ENCODE peak calls at places on chromosomes 3 and 15, in seven cellular contexts. A is CD4-positive, alpha-beta memory T cell; Q is SK-MEL-5; T is activated T-helper 2 cell treated with anti-CD3 and anti-CD28 coated beads, Interferon-gamma antibody, Interleukin-2, Interleukin-4, amounts not matched to agents 10 μg/mL and 5 μg/mL and 100 μg/mL, durations not matched to agents 14 hours and 24 hours and 36 hours; G is IMR-90; B is NCI-H69; Z is activated T-cell treated with anti-CD3 and anti-CD28 coated beads, Interleukin-2, amount 50 U/mL, for 48 hours. O is an unnamed sample.

GRCh38 chr3:186636536-186636935 is 3.7 kb upstream of the FETUB start:
- DNase-seq in A (no peak), Q (no peak), T (no peak), G (no peak), B (no peak), Z (no peak), O (no peak)

GRCh38 chr3:17469954-17470353 is 272.5 kb downstream of the TBC1D5 start:
- DNase-seq in A (no peak), Q (no peak), T (no peak), G (no peak), B (peak), Z (no peak), O (no peak)

GRCh38 chr3:152395764-152396163 is 127.0 kb downstream of the MBNL1 start:
- DNase-seq in A (no peak), Q (no peak), T (no peak), G (no peak), B (peak), Z (no peak), O (no peak)

GRCh38 chr3:59517448-59517847 is 467.6 kb upstream of the CFAP20DC start:
- DNase-seq in A (no peak), Q (no peak), T (no peak), G (no peak), B (peak), Z (no peak), O (peak)

GRCh38 chr3:10164546-10165393 is at the start of gene IRAK2:
- DNase-seq in A (peak), Q (peak), T (peak), G (peak), B (peak), Z (peak), O (peak)

GRCh38 chr3:11632564-11632963 is 11.2 kb downstream of the VGLL4 start:
- DNase-seq in A (no peak), Q (no peak), T (no peak), G (no peak), B (peak), Z (no peak), O (no peak)

GRCh38 chr3:31777092-31777491 is 204.0 kb downstream of the OSBPL10 start:
- DNase-seq in A (no peak), Q (no peak), T (no peak), G (peak), B (no peak), Z (no peak), O (no peak)

GRCh38 chr3:187735383-187735782 is 9.9 kb downstream of the BCL6 start:
- DNase-seq in A (no peak), Q (no peak), T (no peak), G (no peak), B (no peak), Z (no peak), O (no peak)

GRCh38 chr3:55885721-55886120 is 398.6 kb upstream of the WNT5A start:
- DNase-seq in A (no peak), Q (no peak), T (no peak), G (peak), B (peak), Z (no peak), O (peak)

GRCh38 chr15:90868261-90868689 is at the start of gene FURIN:
- DNase-seq in A (peak), Q (no peak), T (no peak), G (no peak), B (peak), Z (peak), O (peak)

GRCh38 chr3:42701371-42702065 is 1.1 kb downstream of the HHATL start:
- DNase-seq in A (peak), Q (peak), T (peak), G (no peak), B (peak), Z (peak), O (no peak)

GRCh38 chr3:150334974-150335373 is 73.1 kb upstream of the TSC22D2 start:
- DNase-seq in A (no peak), Q (no peak), T (no peak), G (no peak), B (no peak), Z (no peak), O (no peak)

GRCh38 chr15:94743668-94744067 is 512.3 kb downstream of the MCTP2 start:
- DNase-seq in A (no peak), Q (no peak), T (no peak), G (no peak), B (no peak), Z (no peak), O (no peak)

GRCh38 chr15:89673162-89673506 is 6.0 kb downstream of the PLIN1 start:
- DNase-seq in A (no peak), Q (peak), T (no peak), G (no peak), B (peak), Z (peak), O (peak)

GRCh38 chr15:66763186-66764066 is 61.4 kb downstream of the SMAD6 start:
- DNase-seq in A (no peak), Q (no peak), T (no peak), G (no peak), B (peak), Z (no peak), O (peak)

GRCh38 chr3:20043398-20043797 is 3.2 kb downstream of the KAT2B start:
- DNase-seq in A (peak), Q (peak), T (peak), G (no peak), B (peak), Z (peak), O (no peak)

GRCh38 chr3:186772281-186772885 is 11.0 kb upstream of the EIF4A2 start:
- DNase-seq in A (no peak), Q (no peak), T (no peak), G (no peak), B (no peak), Z (no peak), O (no peak)

GRCh38 chr3:71581981-71582611 is 1.4 kb downstream of the FOXP1 start:
- DNase-seq in A (peak), Q (no peak), T (peak), G (no peak), B (peak), Z (peak), O (peak)

GRCh38 chr3:14847613-14848541 is 29.1 kb downstream of the FGD5 start:
- DNase-seq in A (no peak), Q (no peak), T (no peak), G (no peak), B (peak), Z (no peak), O (no peak)

GRCh38 chr3:139561959-139562676 is 22.6 kb upstream of the RBP1 start:
- DNase-seq in A (no peak), Q (peak), T (no peak), G (peak), B (peak), Z (no peak), O (no peak)

GRCh38 chr3:23915537-23916108 is 1.2 kb downstream of the NKIRAS1 start:
- DNase-seq in A (no peak), Q (peak), T (no peak), G (peak), B (peak), Z (no peak), O (peak)

GRCh38 chr3:128598884-128599664 is 51.5 kb downstream of the RPN1 start:
- DNase-seq in A (no peak), Q (no peak), T (no peak), G (peak), B (no peak), Z (no peak), O (no peak)

GRCh38 chr3:33186524-33187367 is 31.9 kb downstream of the SUSD5 start:
- DNase-seq in A (peak), Q (peak), T (no peak), G (peak), B (no peak), Z (no peak), O (no peak)

GRCh38 chr15:80578871-80579270 is 116.2 kb upstream of the ABHD17C start:
- DNase-seq in A (no peak), Q (no peak), T (no peak), G (no peak), B (no peak), Z (no peak), O (no peak)

GRCh38 chr15:80929689-80930088 is 59.9 kb downstream of the MESD start:
- DNase-seq in A (no peak), Q (no peak), T (no peak), G (peak), B (no peak), Z (no peak), O (no peak)

GRCh38 chr15:62883938-62884479 is 158.5 kb upstream of the TPM1 start:
- DNase-seq in A (no peak), Q (no peak), T (no peak), G (peak), B (no peak), Z (no peak), O (no peak)

GRCh38 chr3:194481103-194481502 is 5.7 kb downstream of the ATP13A3 start:
- DNase-seq in A (no peak), Q (no peak), T (no peak), G (peak), B (no peak), Z (no peak), O (no peak)

GRCh38 chr3:158809642-158810041 is 7.8 kb downstream of the MFSD1 start:
- DNase-seq in A (no peak), Q (no peak), T (no peak), G (peak), B (no peak), Z (no peak), O (no peak)